ENCODE peak calls at places on chromosomes 13 and 19, in five cellular contexts. P is HTR-8/SVneo; W is stimulated activated CD4-positive, alpha-beta T cell treated with anti-CD3 and anti-CD28 coated beads, Interleukin-15, amount 100 ng/mL, for 1 hour; F is M059J; H is fibroblast of lung. V is an unnamed sample.

GRCh38 chr13:113446488-113446854 is 6.8 kb downstream of the ADPRHL1 start:
- DNase-seq in P (no peak), W (no peak), F (no peak), H (no peak), V (no peak)

GRCh38 chr13:28822161-28822560 is 2.0 kb downstream of the MTUS2 start:
- DNase-seq in F (no peak), P (no peak), H (no peak), W (no peak), V (no peak)

GRCh38 chr19:52786078-52786463 is 520 bp downstream of the ZNF600 start:
- DNase-seq in H (no peak), W (no peak), P (peak), F (peak), V (no peak)

GRCh38 chr13:99075268-99076191 is 97.7 kb upstream of the DOCK9 start:
- DNase-seq in H (no peak), F (no peak), P (no peak), W (no peak), V (no peak)

GRCh38 chr13:23969672-23970071 is 72.4 kb upstream of the C1QTNF9B start:
- DNase-seq in H (peak), F (no peak), W (no peak), P (no peak), V (no peak)

GRCh38 chr13:46136688-46137087 is 31.9 kb upstream of the CPB2 start:
- DNase-seq in W (no peak), P (no peak), H (no peak), F (no peak), V (no peak)

GRCh38 chr13:32007494-32007893 is 24.1 kb upstream of the FRY start:
- DNase-seq in P (no peak), F (no peak), H (no peak), W (no peak), V (no peak)

GRCh38 chr19:55355213-55355821 is 798 bp upstream of the COX6B2 start:
- DNase-seq in H (no peak), W (no peak), F (peak), P (no peak), V (no peak)

GRCh38 chr13:114112826-114113322 is 19.5 kb downstream of the RASA3 start:
- DNase-seq in W (no peak), H (no peak), P (no peak), F (no peak), V (peak)

V was measured in tibial nerve.